ENCODE peak calls at places on chromosomes 12 and 14, in eight cellular contexts. G, P, V, W, O, F, T and L are unnamed samples.

GRCh38 chr12:47781479-47782371 is 8.7 kb downstream of the SLC48A1 start:
- DNase-seq in W (no peak), F (no peak), O (no peak), P (no peak), V (no peak), G (no peak), T (no peak), L (no peak)

GRCh38 chr14:39097159-39097558 is 5.9 kb downstream of the SEC23A start:
- DNase-seq in V (peak), O (no peak), G (peak), W (no peak), T (peak), F (no peak), P (peak), L (no peak)

GRCh38 chr12:3885179-3886094 is 12.2 kb upstream of the PARP11 start:
- DNase-seq in V (peak), F (no peak), P (peak), G (peak), W (no peak), O (no peak), T (peak), L (peak)

GRCh38 chr12:12926571-12927071 is 25.3 kb downstream of the GPRC5D start:
- DNase-seq in G (no peak), P (no peak), T (no peak), F (no peak), W (no peak), V (peak), O (no peak), L (no peak)

GRCh38 chr14:20807304-20807956 is 4.8 kb upstream of the RNASE1 start:
- DNase-seq in P (no peak), O (no peak), W (no peak), V (no peak), T (no peak), F (no peak), G (no peak), L (no peak)

GRCh38 chr12:533718-534117 is 74.0 kb downstream of the B4GALNT3 start:
- DNase-seq in P (no peak), G (no peak), O (no peak), T (no peak), V (no peak), F (no peak), W (no peak), L (no peak)

GRCh38 chr12:442235-442884 is 17.4 kb upstream of the B4GALNT3 start:
- DNase-seq in W (no peak), O (peak), G (peak), V (peak), P (peak), F (peak), T (no peak), L (peak)

GRCh38 chr12:39427360-39427808 is 15.5 kb downstream of the KIF21A start:
- DNase-seq in G (no peak), W (no peak), F (no peak), V (peak), T (no peak), P (no peak), O (no peak), L (no peak)

GRCh38 chr14:32898876-32899275 is 39.8 kb upstream of the NPAS3 start:
- DNase-seq in G (no peak), W (no peak), T (no peak), F (no peak), P (no peak), O (no peak), V (no peak), L (no peak)

GRCh38 chr12:53223391-53224267 is 8.4 kb downstream of the RARG start:
- DNase-seq in O (no peak), T (no peak), W (peak), F (no peak), P (peak), V (peak), G (peak), L (no peak)

GRCh38 chr12:26821212-26821701 is 11.7 kb downstream of the ITPR2 start:
- DNase-seq in W (no peak), F (no peak), O (no peak), V (peak), P (no peak), G (no peak), T (no peak), L (no peak)

GRCh38 chr12:71640316-71640715 is 23.3 kb downstream of the ZFC3H1 start:
- DNase-seq in G (no peak), V (no peak), W (no peak), F (no peak), P (no peak), T (no peak), O (no peak), L (no peak)

GRCh38 chr12:67514502-67514901 is 134.0 kb upstream of the DYRK2 start:
- DNase-seq in T (no peak), O (no peak), P (no peak), G (no peak), W (no peak), V (no peak), F (no peak), L (no peak)

GRCh38 chr12:80553316-80553715 is 109.3 kb downstream of the PTPRQ start:
- DNase-seq in F (no peak), O (no peak), T (no peak), W (no peak), G (peak), P (no peak), V (peak), L (no peak)

GRCh38 chr12:946656-947055 is 2.8 kb downstream of the RAD52 start:
- DNase-seq in V (peak), G (no peak), W (no peak), T (no peak), F (no peak), P (peak), O (no peak), L (no peak)

GRCh38 chr12:116382456-116382902 is 105.0 kb upstream of the MED13L start:
- DNase-seq in O (no peak), F (no peak), P (no peak), G (no peak), T (no peak), V (peak), W (no peak), L (no peak)

GRCh38 chr12:3988519-3989217 is 115.5 kb upstream of the PARP11 start:
- DNase-seq in W (no peak), T (peak), F (no peak), G (no peak), V (no peak), O (no peak), P (peak), L (peak)

GRCh38 chr14:99420711-99421110 is 59.9 kb downstream of the SETD3 start:
- DNase-seq in O (no peak), T (no peak), F (peak), G (no peak), W (no peak), V (peak), P (peak), L (no peak)

GRCh38 chr14:51521764-51522163 is 129.9 kb upstream of the FRMD6 start:
- DNase-seq in W (no peak), G (no peak), T (no peak), P (no peak), F (no peak), O (no peak), V (peak), L (no peak)

GRCh38 chr14:101404426-101405170 is 156.7 kb upstream of the DIO3 start:
- DNase-seq in O (no peak), W (no peak), G (no peak), F (no peak), T (no peak), P (no peak), V (no peak), L (no peak)

GRCh38 chr14:37591941-37592287 is 3.1 kb downstream of the FOXA1 start:
- DNase-seq in O (no peak), W (no peak), F (peak), G (peak), P (no peak), V (no peak), T (peak), L (no peak)

GRCh38 chr12:45192041-45192695 is 23.7 kb upstream of the ANO6 start:
- DNase-seq in F (no peak), P (peak), G (peak), V (peak), W (no peak), O (no peak), T (no peak), L (peak)

GRCh38 chr12:124842800-124843510 is 20.7 kb downstream of the SCARB1 start:
- DNase-seq in W (no peak), F (no peak), V (no peak), T (no peak), G (no peak), P (no peak), O (no peak), L (no peak)

GRCh38 chr12:24661657-24662096 is 287.2 kb downstream of the BCAT1 start:
- DNase-seq in P (peak), G (peak), W (peak), T (no peak), V (peak), O (no peak), F (peak), L (no peak)

GRCh38 chr14:34355584-34356266 is 106.3 kb downstream of the SPTSSA start:
- DNase-seq in F (no peak), V (peak), P (peak), W (no peak), O (no peak), G (no peak), T (no peak), L (no peak)

GRCh38 chr12:132417741-132418140 is 72.2 kb upstream of the FBRSL1 start:
- DNase-seq in P (no peak), V (no peak), G (no peak), O (no peak), F (no peak), T (no peak), W (no peak), L (no peak)

GRCh38 chr12:48925218-48925871 is at the start of gene FKBP11:
- DNase-seq in W (peak), G (peak), F (peak), V (peak), T (peak), O (peak), P (no peak), L (peak)

GRCh38 chr12:48929551-48929950 is 4.3 kb upstream of the FKBP11 start:
- DNase-seq in T (no peak), W (no peak), V (no peak), F (no peak), O (no peak), G (no peak), P (no peak), L (no peak)

GRCh38 chr12:48927261-48927660 is 2.0 kb upstream of the FKBP11 start:
- DNase-seq in O (no peak), W (no peak), V (peak), F (no peak), T (no peak), P (no peak), G (no peak), L (no peak)

GRCh38 chr12:48923117-48923516 is 2.2 kb downstream of the FKBP11 start:
- DNase-seq in W (no peak), T (no peak), V (no peak), G (no peak), O (no peak), P (no peak), F (no peak), L (no peak)

DNA sequence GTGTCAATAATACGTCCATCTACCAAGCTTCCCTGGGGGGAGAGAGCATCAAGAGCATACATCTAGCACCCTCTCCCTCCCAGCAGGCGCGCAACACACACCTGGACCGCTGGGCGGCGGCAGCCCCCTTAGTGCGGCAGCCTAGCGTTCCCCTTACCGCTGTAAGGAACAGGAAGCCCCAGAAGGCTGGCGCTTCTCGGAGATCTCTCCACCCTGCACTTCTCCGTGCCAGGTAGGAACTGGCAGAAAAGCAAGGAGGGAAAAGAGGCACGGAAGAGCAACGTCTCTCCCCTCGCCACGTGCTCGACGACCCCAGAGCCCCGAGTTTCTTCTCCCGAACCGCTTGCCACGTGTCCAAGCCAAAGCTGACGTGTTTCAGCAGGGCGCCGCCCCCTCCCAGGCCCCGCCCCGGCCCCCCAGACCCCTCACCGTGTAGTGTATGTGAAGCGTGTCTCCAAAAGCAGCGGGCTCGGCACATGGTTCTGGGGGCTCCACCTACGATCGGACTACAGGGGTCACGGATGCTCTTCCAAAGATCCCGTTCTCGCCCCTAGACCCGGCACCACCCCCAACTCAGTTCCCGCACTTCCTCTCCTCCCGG is 575 bp downstream of the FKBP11 start:
- DNase-seq in G (peak), F (peak), V (peak), O (peak), W (peak), T (peak), P (no peak), L (peak)
- TF ChIP-seq CTCF in G (peak), F (peak), V (peak), O (peak), W (peak), T (peak), P (no peak), L (peak)

GRCh38 chr14:36241183-36241582 is 64.7 kb upstream of the PTCSC3 start:
- DNase-seq in T (no peak), O (no peak), W (no peak), P (peak), F (no peak), G (no peak), V (peak), L (no peak)
- TF ChIP-seq CTCF in T (no peak), O (no peak), W (peak), P (no peak), F (no peak), G (peak), V (peak), L (no peak)

GRCh38 chr12:94844452-94844851 is 159.0 kb downstream of the NDUFA12 start:
- DNase-seq in P (no peak), O (no peak), F (no peak), V (no peak), G (no peak), W (no peak), T (no peak), L (no peak)

GRCh38 chr12:94851396-94852025 is 152.0 kb downstream of the NDUFA12 start:
- DNase-seq in G (no peak), P (no peak), T (no peak), F (no peak), W (no peak), V (no peak), O (no peak), L (no peak)

GRCh38 chr12:94845110-94845509 is 158.4 kb downstream of the NDUFA12 start:
- DNase-seq in F (no peak), P (no peak), G (no peak), O (no peak), T (no peak), W (no peak), V (no peak), L (no peak)

GRCh38 chr12:94848966-94849365 is 154.5 kb downstream of the NDUFA12 start:
- DNase-seq in W (no peak), V (no peak), G (no peak), T (no peak), F (no peak), P (no peak), O (no peak), L (no peak)

DNA sequence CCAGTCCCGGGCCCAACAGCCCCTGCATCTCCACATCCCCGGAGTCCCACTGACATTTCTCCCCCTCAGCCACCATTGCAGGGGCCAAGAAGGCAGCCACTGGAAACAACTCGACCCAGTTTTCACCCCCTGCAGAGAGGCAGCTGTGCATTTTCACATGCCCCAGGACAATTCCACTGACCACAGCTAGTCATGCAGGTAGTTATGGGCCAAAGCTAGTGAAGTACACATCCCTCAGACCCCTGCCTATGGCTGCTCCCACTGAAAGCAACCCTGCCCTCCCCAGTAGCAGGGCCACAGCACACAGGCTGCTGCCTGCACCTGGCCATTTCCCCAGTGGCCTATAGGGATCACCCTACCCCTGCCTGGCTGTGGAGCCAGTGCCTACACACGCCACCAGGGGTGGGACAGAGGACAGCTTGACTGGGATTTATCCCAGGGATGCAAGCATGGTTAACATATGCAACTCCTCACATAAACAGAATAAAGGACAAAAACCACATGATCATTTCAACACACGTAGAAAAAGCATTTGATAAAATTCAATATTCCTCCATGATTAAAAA is 154.0 kb downstream of the NDUFA12 start:
- DNase-seq in F (no peak), P (no peak), W (no peak), T (no peak), V (no peak), G (no peak), O (no peak), L (no peak)
- TF ChIP-seq CTCF in F (no peak), P (no peak), W (no peak), T (no peak), V (no peak), G (no peak), O (no peak), L (no peak)

GRCh38 chr14:76678244-76678643 is 83.0 kb upstream of the VASH1 start:
- DNase-seq in G (no peak), W (no peak), F (no peak), V (no peak), T (no peak), P (no peak), O (no peak), L (no peak)
- TF ChIP-seq CTCF in G (no peak), W (no peak), F (no peak), V (no peak), T (no peak), P (no peak), O (no peak), L (no peak)

DNA sequence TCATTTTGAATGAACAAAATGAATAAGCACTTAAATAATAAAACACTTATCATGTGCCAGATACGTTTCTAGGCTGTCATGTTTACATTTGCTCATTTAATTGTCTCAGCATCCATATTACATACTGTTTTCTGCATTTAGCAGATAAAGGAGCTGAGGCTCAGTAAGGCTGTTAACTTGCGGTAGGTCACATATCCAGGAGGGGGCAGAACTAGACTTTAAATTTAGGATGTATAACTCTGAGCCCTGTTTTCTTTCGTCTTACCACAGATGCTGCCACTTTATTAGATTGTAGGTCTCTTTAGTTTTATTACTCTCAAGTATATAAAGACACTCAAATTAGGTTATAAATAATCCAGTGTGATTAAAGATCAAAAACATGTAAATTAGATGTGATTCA is 17.7 kb downstream of the IRAK4 start:
- DNase-seq in V (peak), G (peak), O (no peak), T (no peak), F (no peak), P (peak), W (no peak), L (peak)
- TF ChIP-seq CTCF in V (peak), G (peak), O (peak), T (peak), F (no peak), P (peak), W (peak), L (peak)

GRCh38 chr14:76056128-76056527 is 70.6 kb downstream of the IFT43 start:
- DNase-seq in V (peak), P (peak), O (no peak), W (no peak), G (no peak), F (no peak), T (no peak), L (no peak)
- TF ChIP-seq CTCF in V (peak), P (peak), O (peak), W (peak), G (no peak), F (no peak), T (peak), L (peak)

DNA sequence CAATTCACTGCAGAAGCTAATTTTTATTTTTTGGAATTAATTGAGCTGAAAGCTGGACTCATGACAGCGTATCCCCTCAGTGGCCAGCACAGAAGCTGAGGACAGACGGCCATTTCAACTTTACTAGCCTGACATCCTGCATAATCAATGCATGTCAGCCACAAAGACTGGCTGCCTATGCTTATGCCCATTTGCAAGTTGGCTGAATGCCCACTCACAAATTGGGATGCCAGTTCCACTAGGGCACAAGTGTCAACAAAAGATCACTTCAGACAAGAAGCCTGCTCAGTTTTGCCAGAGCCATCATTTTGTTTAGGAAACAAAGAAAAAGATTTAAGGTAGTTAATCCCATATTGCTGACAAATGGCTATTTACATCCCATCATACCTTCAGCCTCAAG is 417.6 kb downstream of the NOVA1 start:
- DNase-seq in W (no peak), F (no peak), O (no peak), T (no peak), G (no peak), P (no peak), V (no peak), L (no peak)
- TF ChIP-seq CTCF in W (no peak), F (no peak), O (no peak), T (no peak), G (no peak), P (no peak), V (no peak), L (no peak)